ENCODE peak calls at places on chromosome 16, in four cellular contexts. One of them, this sample, is unnamed.

GRCh38 chr16:67801889-67802288 is 4.5 kb downstream of the RANBP10 start:
- DNase-seq in A549: no peak
- DNase-seq in K562: peak
- DNase-seq in WTC11: no peak
- DNase-seq in this sample: no peak

GRCh38 chr16:24272379-24272778 is 16.2 kb downstream of the CACNG3 start:
- DNase-seq in A549: no peak
- DNase-seq in K562: no peak
- DNase-seq in WTC11: no peak
- DNase-seq in this sample: no peak

GRCh38 chr16:565420-566330 is 1.1 kb upstream of the NHLRC4 start:
- DNase-seq in A549: no peak
- DNase-seq in K562: peak
- DNase-seq in WTC11: no peak
- DNase-seq in this sample: no peak

GRCh38 chr16:85955566-85955965 is 56.6 kb downstream of the IRF8 start:
- DNase-seq in A549: no peak
- DNase-seq in K562: no peak
- DNase-seq in WTC11: no peak
- DNase-seq in this sample: no peak

GRCh38 chr16:85667261-85667660 is 21.5 kb downstream of the GINS2 start:
- DNase-seq in A549: no peak
- DNase-seq in K562: no peak
- DNase-seq in WTC11: no peak
- DNase-seq in this sample: no peak

GRCh38 chr16:84851192-84852127 is 31.7 kb downstream of the CRISPLD2 start:
- DNase-seq in A549: peak
- DNase-seq in K562: no peak
- DNase-seq in WTC11: no peak
- DNase-seq in this sample: peak

GRCh38 chr16:75942901-75943300 is 216.6 kb upstream of the CPHXL start:
- DNase-seq in A549: no peak
- DNase-seq in K562: no peak
- DNase-seq in WTC11: no peak
- DNase-seq in this sample: no peak

GRCh38 chr16:49697631-49698030 is 158.3 kb downstream of the ZNF423 start:
- DNase-seq in A549: no peak
- DNase-seq in K562: no peak
- DNase-seq in WTC11: no peak
- DNase-seq in this sample: no peak

GRCh38 chr16:86959182-86959651 is 358.0 kb downstream of the C16orf95 start:
- DNase-seq in A549: no peak
- DNase-seq in K562: no peak
- DNase-seq in WTC11: no peak
- DNase-seq in this sample: no peak

GRCh38 chr16:7364054-7364407 is 31.4 kb downstream of the RBFOX1 start:
- DNase-seq in A549: no peak
- DNase-seq in K562: no peak
- DNase-seq in WTC11: no peak
- DNase-seq in this sample: no peak

GRCh38 chr16:69747115-69747514 is 7.6 kb downstream of the NOB1 start:
- DNase-seq in A549: no peak
- DNase-seq in K562: no peak
- DNase-seq in WTC11: no peak
- DNase-seq in this sample: no peak

GRCh38 chr16:78210305-78210704 is 110.9 kb downstream of the WWOX start:
- DNase-seq in A549: peak
- DNase-seq in K562: no peak
- DNase-seq in WTC11: no peak
- DNase-seq in this sample: no peak

GRCh38 chr16:70437582-70438324 is 1.1 kb downstream of the ST3GAL2 start:
- DNase-seq in A549: no peak
- DNase-seq in K562: peak
- DNase-seq in WTC11: no peak
- DNase-seq in this sample: no peak

GRCh38 chr16:87560428-87561199 is 41.7 kb upstream of the JPH3 start:
- DNase-seq in A549: peak
- DNase-seq in K562: peak
- DNase-seq in WTC11: peak
- DNase-seq in this sample: no peak

GRCh38 chr16:68401871-68402747 is 46.2 kb downstream of the SMPD3 start:
- DNase-seq in A549: no peak
- DNase-seq in K562: no peak
- DNase-seq in WTC11: no peak
- DNase-seq in this sample: no peak

GRCh38 chr16:89721644-89722391 is 481 bp downstream of the ZNF276 start:
- DNase-seq in A549: peak
- DNase-seq in K562: peak
- DNase-seq in WTC11: no peak
- DNase-seq in this sample: no peak

GRCh38 chr16:83409347-83409746 is 398.4 kb upstream of the HSBP1 start:
- DNase-seq in A549: no peak
- DNase-seq in K562: no peak
- DNase-seq in WTC11: no peak
- DNase-seq in this sample: no peak

GRCh38 chr16:24255446-24256352 is at the start of gene CACNG3:
- DNase-seq in A549: peak
- DNase-seq in K562: peak
- DNase-seq in WTC11: peak
- DNase-seq in this sample: peak

GRCh38 chr16:31201511-31202401 is 804 bp downstream of the PYCARD start:
- DNase-seq in A549: no peak
- DNase-seq in K562: peak
- DNase-seq in WTC11: peak
- DNase-seq in this sample: no peak

GRCh38 chr16:86631441-86631840 is 53.1 kb downstream of the FOXL1 start:
- DNase-seq in A549: peak
- DNase-seq in K562: no peak
- DNase-seq in WTC11: no peak
- DNase-seq in this sample: no peak

GRCh38 chr16:28623172-28623711 is 13.4 kb upstream of the SULT1A1 start:
- DNase-seq in A549: peak
- DNase-seq in K562: peak
- DNase-seq in WTC11: peak
- DNase-seq in this sample: no peak

GRCh38 chr16:89319883-89320716 is 102.6 kb downstream of the ZNF778 start:
- DNase-seq in A549: peak
- DNase-seq in K562: peak
- DNase-seq in WTC11: no peak
- DNase-seq in this sample: peak

GRCh38 chr16:77896357-77896972 is 108.1 kb downstream of the VAT1L start:
- DNase-seq in A549: no peak
- DNase-seq in K562: no peak
- DNase-seq in WTC11: no peak
- DNase-seq in this sample: no peak

GRCh38 chr16:70611224-70611598 is 35.1 kb upstream of the IL34 start:
- DNase-seq in A549: no peak
- DNase-seq in K562: no peak
- DNase-seq in WTC11: peak
- DNase-seq in this sample: no peak

GRCh38 chr16:49469930-49470451 is 96.4 kb downstream of the C16orf78 start:
- DNase-seq in A549: no peak
- DNase-seq in K562: no peak
- DNase-seq in WTC11: no peak
- DNase-seq in this sample: no peak

GRCh38 chr16:84913315-84913714 is 93.5 kb downstream of the CRISPLD2 start:
- DNase-seq in A549: no peak
- DNase-seq in K562: peak
- DNase-seq in WTC11: no peak
- DNase-seq in this sample: no peak

GRCh38 chr16:81838794-81839193 is 59.7 kb downstream of the PLCG2 start:
- DNase-seq in A549: no peak
- DNase-seq in K562: no peak
- DNase-seq in WTC11: no peak
- DNase-seq in this sample: no peak

GRCh38 chr16:30533146-30533522 is 1.5 kb downstream of the ZNF747 start:
- DNase-seq in A549: no peak
- DNase-seq in K562: no peak
- DNase-seq in WTC11: no peak
- DNase-seq in this sample: no peak

GRCh38 chr16:68517606-68518161 is 21.4 kb upstream of the ZFP90 start:
- DNase-seq in A549: no peak
- DNase-seq in K562: no peak
- DNase-seq in WTC11: no peak
- DNase-seq in this sample: no peak

GRCh38 chr16:68658258-68658973 is 13.3 kb downstream of the CDH3 start:
- DNase-seq in A549: peak
- DNase-seq in K562: no peak
- DNase-seq in WTC11: no peak
- DNase-seq in this sample: no peak

GRCh38 chr16:55370762-55371482 is 46.9 kb downstream of the IRX6 start:
- DNase-seq in A549: peak
- DNase-seq in K562: no peak
- DNase-seq in WTC11: peak
- DNase-seq in this sample: peak

GRCh38 chr16:55373489-55373832 is 49.5 kb downstream of the IRX6 start:
- DNase-seq in A549: no peak
- DNase-seq in K562: no peak
- DNase-seq in WTC11: no peak
- DNase-seq in this sample: no peak

GRCh38 chr16:55376045-55376444 is 52.0 kb downstream of the IRX6 start:
- DNase-seq in A549: no peak
- DNase-seq in K562: no peak
- DNase-seq in WTC11: no peak
- DNase-seq in this sample: no peak

GRCh38 chr16:55376567-55377167 is 52.7 kb downstream of the IRX6 start:
- DNase-seq in A549: no peak
- DNase-seq in K562: no peak
- DNase-seq in WTC11: no peak
- DNase-seq in this sample: no peak

GRCh38 chr16:55372792-55373488 is 48.9 kb downstream of the IRX6 start:
- DNase-seq in A549: no peak
- DNase-seq in K562: no peak
- DNase-seq in WTC11: no peak
- DNase-seq in this sample: no peak
- TF ChIP-seq HMGXB4 in A549: no peak
- TF ChIP-seq HMGXB4 in K562: no peak
- TF ChIP-seq HMGXB4 in WTC11: no peak
- TF ChIP-seq HMGXB4 in this sample: no peak

GRCh38 chr16:12753203-12754023 is 50.3 kb downstream of the CPPED1 start:
- DNase-seq in A549: no peak
- DNase-seq in K562: no peak
- DNase-seq in WTC11: no peak
- DNase-seq in this sample: no peak

GRCh38 chr16:12758031-12758669 is 45.5 kb downstream of the CPPED1 start:
- DNase-seq in A549: no peak
- DNase-seq in K562: no peak
- DNase-seq in WTC11: no peak
- DNase-seq in this sample: no peak

GRCh38 chr16:12752159-12752558 is 51.5 kb downstream of the CPPED1 start:
- DNase-seq in A549: no peak
- DNase-seq in K562: no peak
- DNase-seq in WTC11: no peak
- DNase-seq in this sample: no peak

GRCh38 chr16:12757546-12757945 is 46.1 kb downstream of the CPPED1 start:
- DNase-seq in A549: no peak
- DNase-seq in K562: no peak
- DNase-seq in WTC11: no peak
- DNase-seq in this sample: no peak

GRCh38 chr16:12754824-12755543 is 48.7 kb downstream of the CPPED1 start:
- DNase-seq in A549: no peak
- DNase-seq in K562: no peak
- DNase-seq in WTC11: no peak
- DNase-seq in this sample: no peak
- TF ChIP-seq HMGXB4 in A549: no peak
- TF ChIP-seq HMGXB4 in K562: no peak
- TF ChIP-seq HMGXB4 in WTC11: no peak
- TF ChIP-seq HMGXB4 in this sample: no peak

GRCh38 chr16:12540290-12540689 is 263.4 kb downstream of the CPPED1 start:
- DNase-seq in A549: no peak
- DNase-seq in K562: no peak
- DNase-seq in WTC11: no peak
- DNase-seq in this sample: no peak

GRCh38 chr16:12536412-12536746 is 267.3 kb downstream of the CPPED1 start:
- DNase-seq in A549: no peak
- DNase-seq in K562: no peak
- DNase-seq in WTC11: no peak
- DNase-seq in this sample: no peak

GRCh38 chr16:12541672-12542071 is 262.0 kb downstream of the CPPED1 start:
- DNase-seq in A549: no peak
- DNase-seq in K562: peak
- DNase-seq in WTC11: no peak
- DNase-seq in this sample: no peak

GRCh38 chr16:12538667-12539081 is 265.0 kb downstream of the CPPED1 start:
- DNase-seq in A549: no peak
- DNase-seq in K562: no peak
- DNase-seq in WTC11: no peak
- DNase-seq in this sample: no peak

DNA sequence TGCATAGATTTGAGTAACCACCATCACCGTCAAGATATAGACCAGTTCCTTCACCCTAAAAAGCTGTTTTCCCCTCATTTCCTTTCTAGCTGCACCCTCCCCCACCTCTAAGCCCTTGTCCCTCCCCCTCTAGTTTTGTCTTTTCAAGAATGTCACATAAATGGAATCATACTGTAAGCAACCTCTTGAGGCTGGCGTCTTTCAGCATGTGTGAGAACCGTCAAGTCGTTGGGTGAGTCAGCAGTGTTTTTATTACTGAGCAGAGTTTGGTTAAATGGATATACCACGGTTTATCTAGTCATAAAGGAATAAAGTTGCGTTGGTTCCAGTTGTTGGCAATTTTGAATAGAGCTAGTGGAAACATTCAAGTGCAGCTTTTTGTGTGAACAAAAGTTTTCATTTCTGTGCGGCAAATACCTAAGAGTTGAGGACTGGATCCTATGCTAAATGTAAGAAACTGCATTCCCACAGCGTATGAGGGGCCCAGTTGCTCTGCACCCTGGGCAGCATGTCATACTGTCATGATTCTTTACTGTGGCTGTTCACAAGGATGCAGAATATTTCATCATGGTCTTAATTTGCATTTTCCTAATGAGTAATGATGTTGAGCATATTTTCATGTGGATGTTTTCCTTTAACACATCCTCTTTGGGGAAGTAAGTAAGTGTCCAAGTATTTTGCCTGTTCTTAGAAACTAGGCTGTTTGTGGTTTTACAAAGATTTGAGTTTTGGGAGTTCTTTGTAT is 264.3 kb downstream of the CPPED1 start:
- DNase-seq in A549: no peak
- DNase-seq in K562: no peak
- DNase-seq in WTC11: no peak
- DNase-seq in this sample: no peak
- TF ChIP-seq HMGXB4 in A549: no peak
- TF ChIP-seq HMGXB4 in K562: no peak
- TF ChIP-seq HMGXB4 in WTC11: no peak
- TF ChIP-seq HMGXB4 in this sample: no peak

DNA sequence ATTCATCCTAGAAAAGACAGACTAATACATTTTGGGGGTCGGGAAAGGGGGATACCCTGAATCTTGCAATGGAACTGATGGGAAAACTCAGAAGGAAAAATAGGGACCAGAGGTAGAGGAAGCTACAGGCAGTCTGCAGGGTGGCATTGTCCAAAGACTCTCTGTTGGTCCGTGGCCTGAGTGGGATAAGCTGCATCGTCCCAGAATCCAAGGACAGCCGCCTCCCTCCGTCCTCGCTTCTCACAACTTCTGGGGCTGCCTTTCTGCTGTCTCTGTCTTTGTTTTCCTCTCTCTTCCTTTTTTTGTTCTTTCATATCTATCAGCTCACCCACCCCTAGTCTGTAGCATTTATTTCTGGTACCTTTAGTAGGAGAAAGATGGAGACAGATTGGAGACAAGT is 1052.6 kb upstream of the RBFOX1 start:
- DNase-seq in A549: no peak
- DNase-seq in K562: no peak
- DNase-seq in WTC11: no peak
- DNase-seq in this sample: no peak
- TF ChIP-seq HMGXB4 in A549: no peak
- TF ChIP-seq HMGXB4 in K562: no peak
- TF ChIP-seq HMGXB4 in WTC11: no peak
- TF ChIP-seq HMGXB4 in this sample: no peak

This sample was measured in HepG2.